ENCODE peak calls at places on chromosomes 3 and 15, in four cellular contexts. O is neural progenitor cell, S is BE2C, Z is kidney epithelial cell. J is an unnamed sample.

GRCh38 chr3:151770941-151771340 is 37.2 kb downstream of the AADACL2 start:
- DNase-seq in O (no peak), S (no peak), Z (no peak), J (peak; percentile 56)

GRCh38 chr3:41265011-41265545 is 65.8 kb downstream of the CTNNB1 start:
- DNase-seq in O (no peak), S (no peak), Z (peak; percentile 25), J (peak; percentile 61)

GRCh38 chr15:72947709-72948108 is 104.6 kb upstream of the NEO1 start:
- DNase-seq in O (no peak), S (no peak), Z (no peak), J (no peak)

GRCh38 chr3:145721815-145722214 is 439.2 kb downstream of the PLOD2 start:
- DNase-seq in O (no peak), S (no peak), Z (no peak), J (no peak)

GRCh38 chr15:72201346-72202029 is 3.9 kb upstream of the GRAMD2A start:
- DNase-seq in O (no peak), S (no peak), Z (no peak), J (no peak)

GRCh38 chr15:99677540-99678134 is 55.6 kb downstream of the LYSMD4 start:
- DNase-seq in O (no peak), S (no peak), Z (peak; percentile 12), J (no peak)

GRCh38 chr3:120039642-120040610 is 54.3 kb downstream of the GSK3B start:
- DNase-seq in O (peak; percentile 88), S (peak; percentile 24), Z (no peak), J (no peak)

GRCh38 chr3:74273091-74273490 is 341.4 kb downstream of the CNTN3 start:
- DNase-seq in O (no peak), S (no peak), Z (no peak), J (no peak)

GRCh38 chr15:26771917-26772587 is 814 bp downstream of the GABRB3 start:
- DNase-seq in O (no peak), S (peak; percentile 63), Z (no peak), J (no peak)

DNA sequence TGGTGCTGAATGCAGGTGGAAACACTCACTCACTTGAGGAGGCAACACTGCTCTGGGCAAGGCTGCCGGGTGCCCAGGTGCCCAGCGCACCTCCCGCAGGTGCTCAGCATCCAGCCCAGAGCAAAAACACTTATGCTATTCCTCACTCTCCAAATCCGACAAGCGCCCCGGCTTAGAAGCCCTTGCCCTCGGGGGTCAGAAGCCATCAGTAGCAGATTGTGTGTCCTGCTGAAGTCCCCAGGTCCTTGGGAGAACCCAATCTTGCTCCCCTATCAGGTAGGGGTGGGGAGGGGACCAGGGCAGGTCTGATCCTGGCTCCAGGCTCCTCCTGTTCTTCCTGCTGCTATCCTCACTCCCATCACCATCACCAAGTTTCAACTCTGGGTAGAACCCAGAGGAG is 46.7 kb downstream of the TLE3 start:
- DNase-seq in O (no peak), S (peak; percentile 4), Z (no peak), J (no peak)
- H3K36me3 ChIP-seq in O (no peaks in the 10 kb centered on the region), S (peaks cover 52% of the 10 kb centered on the region), Z (peaks cover 11% of the 10 kb centered on the region), J (peaks cover 63% of the 10 kb centered on the region)

DNA sequence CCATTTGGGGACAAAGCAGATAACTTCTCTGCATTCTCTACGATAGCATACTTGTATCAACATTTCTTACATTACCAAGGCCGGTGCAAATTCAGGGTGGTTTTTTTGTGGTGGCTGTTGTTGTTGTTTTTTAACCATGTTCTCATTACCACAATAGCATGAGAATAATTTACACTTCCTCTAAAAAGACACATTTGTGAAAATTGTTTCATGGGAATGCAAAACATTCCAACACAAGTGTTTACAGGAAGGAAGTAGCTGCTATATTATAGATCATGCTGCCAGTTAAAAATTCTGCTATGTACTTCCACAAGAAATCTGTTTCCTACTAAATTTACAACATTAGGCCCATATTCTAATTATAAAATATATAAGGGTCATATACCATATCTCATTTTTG is 60.3 kb downstream of the UACA start:
- DNase-seq in O (no peak), S (no peak), Z (no peak), J (no peak)
- H3K4me3 ChIP-seq in O (no peak overlapping the region), S (no peak overlapping the region), Z (no peak overlapping the region), J (no peak overlapping the region)

DNA sequence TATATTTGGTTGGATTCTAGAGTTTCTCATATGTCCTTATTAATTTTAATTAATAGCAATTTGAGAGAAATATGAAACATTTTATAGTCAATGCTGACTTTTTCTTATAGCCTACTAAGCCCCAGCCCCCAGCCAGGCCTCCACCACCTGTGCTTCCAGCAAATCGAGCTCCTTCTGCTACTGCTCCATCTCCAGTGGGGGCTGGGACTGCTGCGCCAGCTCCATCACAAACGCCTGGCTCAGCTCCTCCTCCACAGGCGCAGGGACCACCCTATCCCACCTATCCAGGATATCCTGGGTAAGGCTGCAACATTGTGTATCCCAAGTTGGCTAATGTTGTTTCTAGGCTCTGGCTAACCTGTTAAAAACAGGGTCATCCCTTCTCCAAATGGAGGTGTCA is 66.7 kb downstream of the PDCD6IP start:
- DNase-seq in O (no peak), S (no peak), Z (no peak), J (no peak)
- H3K36me3 ChIP-seq in O (peaks cover 10% of the 10 kb centered on the region), S (no peaks in the 10 kb centered on the region), Z (peaks cover 2% of the 10 kb centered on the region), J (peaks cover 37% of the 10 kb centered on the region)

GRCh38 chr15:44734839-44735481 is 1.4 kb upstream of the TRIM69 start:
- DNase-seq in O (no peak), S (no peak), Z (no peak), J (no peak)
- H3K4me3 ChIP-seq in O (no peak overlapping the region), S (no peak overlapping the region), Z (no peak overlapping the region), J (no peak overlapping the region)

GRCh38 chr15:69049976-69050375 is 35.5 kb downstream of the NOX5 start:
- DNase-seq in O (no peak), S (no peak), Z (no peak), J (no peak)
- H3K36me3 ChIP-seq in O (no peaks in the 10 kb centered on the region), S (no peaks in the 10 kb centered on the region), Z (no peaks in the 10 kb centered on the region), J (no peaks in the 10 kb centered on the region)

GRCh38 chr15:85562824-85563223 is 182.4 kb downstream of the AKAP13 start:
- DNase-seq in O (no peak), S (no peak), Z (no peak), J (no peak)
- H3K4me3 ChIP-seq in O (no peak overlapping the region), S (no peak overlapping the region), Z (no peak overlapping the region), J (no peak overlapping the region)

J was measured in brain microvascular endothelial cell.